ENCODE peak calls at places on chromosomes 2 and 18, in five cellular contexts. A is AG09309, X is NCI-H1417, M is NCI-H446 treated with DMSO at 0.1 percent for 48 hours, Z is AG10803. B is an unnamed sample.

GRCh38 chr2:99401841-99402240 is 64.7 kb downstream of the EIF5B start:
- DNase-seq in Z (no peak), X (no peak), A (no peak), M (no peak), B (no peak)

GRCh38 chr2:85682378-85682777 is 11.8 kb upstream of the GNLY start:
- DNase-seq in A (no peak), M (no peak), Z (peak; percentile 29), X (no peak), B (no peak)

GRCh38 chr18:12310762-12311161 is 2.7 kb downstream of the TUBB6 start:
- DNase-seq in M (no peak), Z (no peak), A (no peak), X (no peak), B (no peak)

GRCh38 chr18:70376137-70376913 is 87.5 kb downstream of the SOCS6 start:
- DNase-seq in A (no peak), M (no peak), Z (no peak), X (no peak), B (no peak)

GRCh38 chr2:190964170-190964795 is 49.7 kb downstream of the STAT1 start:
- DNase-seq in X (no peak), M (no peak), A (no peak), Z (no peak), B (no peak)

GRCh38 chr2:54329482-54330225 is 73.6 kb upstream of the TSPYL6 start:
- DNase-seq in A (no peak), M (no peak), X (no peak), Z (peak; percentile 62), B (no peak)

GRCh38 chr2:136238214-136238551 is 120.2 kb upstream of the CXCR4 start:
- DNase-seq in Z (peak; percentile 15), M (no peak), X (no peak), A (no peak), B (no peak)

GRCh38 chr2:53131416-53131815 is 636.2 kb upstream of the CHAC2 start:
- DNase-seq in Z (peak; percentile 30), X (no peak), M (no peak), A (no peak), B (no peak)

GRCh38 chr2:217413193-217413592 is 553.3 kb upstream of the TNP1 start:
- DNase-seq in M (no peak), A (no peak), Z (peak; percentile 80), X (no peak), B (no peak)

GRCh38 chr2:170711774-170712652 is 3.1 kb upstream of the SP5 start:
- DNase-seq in Z (no peak), X (peak; percentile 36), M (no peak), A (no peak), B (peak; percentile 36)

GRCh38 chr2:98004613-98005012 is 8.9 kb upstream of the TMEM131 start:
- DNase-seq in M (no peak), Z (no peak), A (no peak), X (no peak), B (no peak)

B was measured in NCI-H1105.